ENCODE peak calls at places on chromosomes 1 and 21, in ten cellular contexts. M is AG09309, X is fibroblast of the aortic adventitia, E is heart left ventricle, K is upper lobe of right lung, S is spleen, T is mucosa of descending colon, V is prostate gland, N is fibroblast of pulmonary artery, C is transverse colon. R is an unnamed sample.

GRCh38 chr1:178093958-178094751 is at the start of gene RASAL2:
- DNase-seq in V (peak), C (peak), K (peak), E (peak), S (peak), M (no peak), X (peak), N (peak), T (peak), R (peak)

GRCh38 chr1:228212966-228213844 is 5.4 kb downstream of the OBSCN start:
- DNase-seq in X (peak), T (peak), M (no peak), C (peak), N (peak), S (peak), V (peak), E (peak), K (peak), R (peak)

GRCh38 chr1:204460346-204460745 is 34.3 kb downstream of the PIK3C2B start:
- DNase-seq in S (peak), C (no peak), M (no peak), N (no peak), E (no peak), X (no peak), T (no peak), K (no peak), V (no peak), R (no peak)

GRCh38 chr1:156652131-156652991 is 10.4 kb downstream of the BCAN start:
- DNase-seq in N (peak), E (peak), T (no peak), C (no peak), X (peak), V (no peak), K (no peak), M (no peak), S (no peak), R (peak)

GRCh38 chr1:169003864-169004516 is 102.5 kb upstream of the ATP1B1 start:
- DNase-seq in V (no peak), S (no peak), E (peak), K (peak), N (peak), C (peak), M (no peak), T (no peak), X (peak), R (no peak)

GRCh38 chr1:98017184-98017583 is 96.3 kb upstream of the DPYD start:
- DNase-seq in K (no peak), V (no peak), N (no peak), S (no peak), X (no peak), E (no peak), T (no peak), M (no peak), C (no peak), R (no peak)

GRCh38 chr1:12078938-12079861 is 16.1 kb downstream of the TNFRSF8 start:
- DNase-seq in M (no peak), C (no peak), S (peak), V (no peak), T (no peak), E (no peak), K (no peak), X (peak), N (peak), R (peak)

GRCh38 chr1:85313888-85314696 is 37.7 kb upstream of the BCL10 start:
- DNase-seq in K (no peak), V (peak), N (peak), T (no peak), X (peak), C (no peak), M (peak), S (no peak), E (peak), R (peak)

GRCh38 chr1:96445296-96445695 is 276.3 kb upstream of the PTBP2 start:
- DNase-seq in X (no peak), N (no peak), C (no peak), T (no peak), M (no peak), E (no peak), V (no peak), S (no peak), K (no peak), R (peak)

GRCh38 chr1:26536081-26536480 is 6.5 kb downstream of the RPS6KA1 start:
- DNase-seq in C (no peak), K (no peak), E (no peak), S (no peak), T (no peak), X (no peak), V (no peak), N (no peak), M (no peak), R (no peak)

GRCh38 chr1:212699839-212700596 is at the start of gene BATF3:
- DNase-seq in S (peak), E (peak), V (no peak), K (peak), N (no peak), T (peak), M (no peak), C (peak), X (no peak), R (no peak)

GRCh38 chr1:167152192-167152876 is 58.5 kb downstream of the STYXL2 start:
- DNase-seq in N (no peak), V (no peak), S (no peak), T (no peak), C (no peak), X (no peak), M (no peak), E (no peak), K (no peak), R (peak)

GRCh38 chr1:51924455-51924854 is 45.9 kb upstream of the NRDC start:
- DNase-seq in V (no peak), K (no peak), X (peak), N (no peak), T (no peak), C (no peak), S (no peak), M (no peak), E (no peak), R (peak)

GRCh38 chr1:241396747-241397691 is 40.0 kb upstream of the RGS7 start:
- DNase-seq in S (no peak), E (no peak), T (no peak), C (no peak), M (no peak), K (no peak), V (no peak), N (no peak), X (no peak), R (peak)

GRCh38 chr1:223019236-223019635 is 123.8 kb downstream of the TLR5 start:
- DNase-seq in C (no peak), E (no peak), N (no peak), V (no peak), K (no peak), X (no peak), S (no peak), T (no peak), M (no peak), R (peak)

GRCh38 chr1:212218911-212219310 is 66.3 kb upstream of the PPP2R5A start:
- DNase-seq in X (peak), N (peak), E (no peak), K (no peak), S (no peak), V (no peak), T (no peak), M (peak), C (no peak), R (no peak)

GRCh38 chr1:118981436-118981835 is 6.7 kb downstream of the TBX15 start:
- DNase-seq in S (no peak), E (no peak), X (no peak), C (no peak), K (no peak), N (no peak), T (no peak), V (no peak), M (no peak), R (no peak)

GRCh38 chr1:118979754-118980270 is 8.3 kb downstream of the TBX15 start:
- DNase-seq in V (no peak), K (no peak), S (no peak), M (no peak), N (no peak), E (no peak), T (no peak), C (no peak), X (no peak), R (no peak)

GRCh38 chr1:118977591-118977990 is 10.6 kb downstream of the TBX15 start:
- DNase-seq in S (no peak), X (no peak), T (no peak), V (no peak), N (no peak), M (no peak), C (no peak), E (no peak), K (no peak), R (no peak)

GRCh38 chr1:118982281-118982680 is 5.9 kb downstream of the TBX15 start:
- DNase-seq in M (no peak), T (no peak), S (no peak), N (no peak), V (no peak), C (no peak), K (no peak), E (no peak), X (no peak), R (no peak)

DNA sequence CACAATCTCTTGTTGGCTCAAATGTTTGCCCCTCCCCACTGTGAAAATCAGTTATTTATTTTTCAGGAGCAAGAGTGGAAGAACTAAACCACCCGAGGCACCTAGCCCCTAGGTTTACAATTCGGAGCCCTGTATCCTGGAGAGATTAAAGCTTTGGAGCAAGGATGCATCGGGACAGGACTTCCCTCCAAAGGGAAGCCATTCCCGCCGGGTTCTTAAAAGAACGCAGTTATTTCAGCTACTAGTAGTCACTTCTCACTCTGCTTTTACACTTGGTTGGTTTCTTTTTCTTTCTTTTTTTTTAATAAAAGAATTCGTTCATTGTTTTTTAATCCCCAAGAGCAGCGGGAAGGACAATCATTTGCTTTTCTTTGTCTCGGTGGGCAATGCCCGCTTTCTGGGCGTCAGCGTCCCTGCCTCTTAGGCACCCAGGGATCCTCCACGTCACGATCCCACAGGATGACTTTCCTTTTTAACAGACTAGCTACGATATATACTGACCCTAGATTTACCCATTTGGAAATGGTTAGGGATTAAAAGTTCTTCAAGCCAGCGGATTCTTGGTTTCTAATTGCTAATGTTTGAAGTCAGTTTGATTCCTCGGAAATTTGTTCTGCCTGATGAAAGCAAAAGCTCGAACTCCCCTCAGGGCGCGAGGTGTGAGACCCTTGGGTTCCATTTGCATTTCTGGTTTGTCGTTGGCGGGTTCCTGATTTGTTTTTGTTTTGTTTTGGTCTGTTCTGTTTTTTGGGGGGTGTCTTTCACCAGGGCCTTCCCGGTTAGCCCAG is 9.0 kb downstream of the TBX15 start:
- DNase-seq in C (no peak), T (no peak), S (no peak), M (no peak), V (no peak), N (no peak), K (no peak), X (no peak), E (no peak), R (no peak)
- H3K4me3 ChIP-seq in C (no peak), T (no peak), S (peak), M (no peak), V (no peak), N (no peak), K (no peak), X (no peak), E (peak), R (no peak)

GRCh38 chr21:39456665-39457064 is 4.9 kb downstream of the SH3BGR start:
- DNase-seq in K (no peak), S (no peak), N (peak), V (no peak), T (no peak), C (no peak), X (no peak), M (no peak), E (no peak), R (peak)
- TF ChIP-seq CTCF in K (no peak), S (no peak), N (peak), V (no peak), T (no peak), C (no peak), X (peak), M (peak), E (no peak), R (peak)

GRCh38 chr1:205630241-205630640 is 1.6 kb downstream of the ELK4 start:
- DNase-seq in M (no peak), S (no peak), N (peak), K (no peak), T (no peak), V (no peak), X (peak), E (no peak), C (no peak), R (no peak)

GRCh38 chr1:205627956-205628355 is 3.9 kb downstream of the ELK4 start:
- DNase-seq in C (no peak), S (no peak), X (no peak), K (no peak), M (no peak), N (no peak), E (no peak), V (no peak), T (no peak), R (no peak)

GRCh38 chr1:205629751-205630150 is 2.1 kb downstream of the ELK4 start:
- DNase-seq in S (no peak), V (no peak), M (no peak), E (no peak), C (no peak), N (no peak), K (no peak), X (no peak), T (no peak), R (no peak)

GRCh38 chr1:205630651-205631009 is 1.2 kb downstream of the ELK4 start:
- DNase-seq in E (no peak), N (no peak), C (no peak), M (no peak), K (no peak), V (no peak), S (no peak), X (no peak), T (no peak), R (no peak)

GRCh38 chr1:205626216-205626615 is 5.6 kb downstream of the ELK4 start:
- DNase-seq in V (no peak), T (no peak), E (no peak), C (no peak), N (no peak), S (no peak), K (no peak), M (no peak), X (no peak), R (no peak)
- H3K4me3 ChIP-seq in V (no peak), T (no peak), E (no peak), C (no peak), N (no peak), S (no peak), K (no peak), M (no peak), X (no peak), R (no peak)

GRCh38 chr1:67142931-67143330 is 8.2 kb upstream of the C1orf141 start:
- DNase-seq in N (no peak), K (no peak), S (no peak), E (no peak), X (no peak), T (no peak), C (no peak), V (no peak), M (no peak), R (no peak)

GRCh38 chr1:67146101-67146500 is 11.3 kb upstream of the C1orf141 start:
- DNase-seq in C (no peak), S (no peak), K (no peak), N (no peak), M (no peak), V (no peak), T (no peak), X (no peak), E (no peak), R (no peak)

GRCh38 chr1:67146539-67146938 is 11.8 kb upstream of the C1orf141 start:
- DNase-seq in K (no peak), N (no peak), S (no peak), T (no peak), C (no peak), E (no peak), V (no peak), X (no peak), M (no peak), R (peak)

GRCh38 chr1:67148516-67149178 is 13.9 kb upstream of the C1orf141 start:
- DNase-seq in C (no peak), K (no peak), S (no peak), V (no peak), E (no peak), T (no peak), X (peak), N (peak), M (no peak), R (peak)

DNA sequence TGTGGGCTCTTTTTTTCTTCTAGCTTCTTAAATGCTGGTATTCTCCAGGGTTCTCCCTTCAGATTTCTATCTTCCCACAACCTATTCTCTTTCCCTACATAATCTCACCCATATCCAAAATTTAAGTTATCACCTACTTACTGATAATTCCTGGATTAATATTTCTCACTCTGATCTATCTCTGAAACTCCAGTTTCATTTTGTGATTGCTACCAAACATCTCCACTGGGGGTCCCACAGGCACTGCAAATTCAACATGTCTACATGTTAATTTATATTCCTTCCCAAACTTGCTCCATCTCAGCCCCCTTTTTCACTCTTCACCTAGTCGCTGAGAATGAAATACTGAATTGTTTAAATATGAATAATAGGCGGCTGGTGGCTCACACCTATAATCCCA is 9.9 kb upstream of the C1orf141 start:
- DNase-seq in M (no peak), C (no peak), E (no peak), K (no peak), X (no peak), N (peak), T (no peak), S (no peak), V (no peak), R (peak)
- TF ChIP-seq CTCF in M (peak), C (no peak), E (no peak), K (no peak), X (peak), N (peak), T (no peak), S (no peak), V (no peak), R (no peak)

DNA sequence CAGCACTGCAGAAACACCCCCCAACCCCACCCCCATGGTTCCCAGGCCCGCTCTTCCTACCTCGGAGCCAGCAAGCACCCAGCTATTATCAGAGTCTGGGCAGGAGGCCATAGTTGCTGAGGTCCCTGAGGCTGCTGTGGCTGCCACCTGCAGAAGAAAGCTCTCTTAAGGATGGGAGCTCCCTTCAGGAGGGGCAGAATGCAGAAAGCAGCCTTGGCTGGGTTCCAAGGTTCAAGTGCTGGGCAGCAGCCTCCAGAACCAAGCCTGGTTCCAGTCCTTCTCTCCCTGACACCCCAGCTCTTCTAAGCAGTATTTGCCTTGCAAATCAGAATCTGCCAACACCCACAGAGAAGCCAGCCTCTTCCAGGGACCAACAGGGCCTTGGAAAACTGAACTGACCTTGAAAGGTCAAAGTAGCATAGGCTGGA is 2.3 kb downstream of the PBXIP1 start:
- DNase-seq in S (peak), C (no peak), V (no peak), X (no peak), T (no peak), N (no peak), E (no peak), M (no peak), K (no peak), R (no peak)
- H3K4me3 ChIP-seq in S (peak), C (no peak), V (no peak), X (no peak), T (no peak), N (no peak), E (no peak), M (no peak), K (no peak), R (no peak)

DNA sequence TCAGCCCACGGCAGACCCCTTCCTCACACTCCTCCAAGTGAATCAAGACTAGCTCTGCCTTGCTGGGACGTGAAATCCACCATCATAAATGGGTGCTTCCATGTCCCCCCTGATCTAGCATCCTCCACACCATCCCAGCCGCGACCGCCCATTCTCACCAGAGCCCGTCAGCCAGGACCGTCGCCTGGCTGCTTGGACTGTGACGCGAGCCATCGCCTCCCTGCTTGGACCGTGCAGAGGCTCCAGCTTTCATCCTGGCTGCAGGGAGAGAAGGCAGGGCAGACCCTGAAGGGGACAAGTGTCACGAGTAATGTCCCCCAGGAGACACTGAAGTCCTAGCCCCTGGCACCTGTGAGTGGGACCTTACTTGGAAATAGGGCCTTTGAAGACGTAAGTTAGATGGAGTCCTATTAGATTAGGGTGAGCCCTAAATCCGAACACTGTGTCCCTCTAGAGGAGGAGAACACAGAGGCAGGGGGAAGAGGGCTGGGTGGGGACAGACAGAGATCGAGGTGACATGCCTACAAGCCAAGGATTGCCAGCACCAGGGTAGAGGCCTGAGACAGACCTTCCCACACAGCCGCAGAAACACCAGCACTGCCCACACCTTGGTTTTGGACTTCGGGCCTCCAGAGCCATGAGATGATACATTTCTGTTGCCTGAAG is 12.8 kb upstream of the PRKCZ start:
- DNase-seq in M (no peak), V (no peak), N (no peak), X (no peak), K (no peak), S (no peak), E (no peak), C (no peak), T (no peak), R (no peak)
- TF ChIP-seq CTCF in M (no peak), V (no peak), N (no peak), X (no peak), K (no peak), S (no peak), E (no peak), C (no peak), T (no peak), R (no peak)

GRCh38 chr1:91502138-91502881 is 1.7 kb downstream of the CDC7 start:
- DNase-seq in S (no peak), K (no peak), N (no peak), E (no peak), M (no peak), V (no peak), C (no peak), X (no peak), T (no peak), R (no peak)
- H3K4me3 ChIP-seq in S (peak), K (no peak), N (peak), E (no peak), M (peak), V (no peak), C (no peak), X (peak), T (no peak), R (peak)

DNA sequence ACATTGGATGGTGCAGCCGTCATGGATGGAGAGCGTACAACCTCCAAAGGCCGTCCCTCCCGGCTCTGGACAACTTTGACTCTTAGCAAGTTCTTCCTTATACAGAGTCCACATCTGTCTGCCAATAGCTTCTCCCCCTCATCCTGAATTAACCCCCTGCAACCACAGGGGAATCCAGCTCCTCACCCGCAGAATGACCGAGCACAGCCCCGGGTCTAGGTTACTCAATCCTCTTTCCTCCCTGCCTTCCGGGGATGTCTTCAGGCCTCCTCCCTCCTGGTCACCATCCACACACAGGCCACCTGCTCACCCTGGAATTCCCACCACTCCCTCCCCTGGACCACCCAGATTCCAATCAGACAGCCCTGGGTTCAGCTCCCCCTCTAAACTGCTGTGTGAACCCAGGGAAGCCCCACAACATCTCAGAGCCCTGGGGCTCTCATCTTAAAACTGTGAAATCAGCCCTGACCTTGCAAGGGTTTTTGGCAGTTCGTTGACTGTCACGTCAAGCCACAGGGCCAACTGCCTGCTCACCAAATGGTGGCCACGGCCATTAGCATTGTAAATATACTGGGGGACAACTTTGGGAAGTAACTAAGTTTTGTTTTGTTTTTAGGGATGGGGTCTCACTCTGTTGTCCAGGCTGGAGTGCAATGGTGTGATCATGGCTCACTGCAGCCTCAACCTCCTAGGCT is 54.2 kb downstream of the HSPG2 start:
- DNase-seq in E (no peak), S (no peak), M (no peak), K (no peak), T (no peak), V (no peak), X (no peak), C (no peak), N (no peak), R (no peak)
- TF ChIP-seq CTCF in E (no peak), S (no peak), M (no peak), K (no peak), T (no peak), V (no peak), X (no peak), C (no peak), N (no peak), R (no peak)